ENCODE peak calls at places on chromosomes 4 and X, in four cellular contexts. U is HepG2, Y is T-helper 17 cell, A is M059J. S is an unnamed sample.

GRCh38 chr4:99144070-99144469 is at the start of gene ADH4:
- DNase-seq in U (peak), Y (no peak), A (no peak), S (no peak)

GRCh38 chr4:164440196-164440595 is 313.7 kb upstream of the SMIM31 start:
- DNase-seq in U (no peak), Y (no peak), A (peak), S (no peak)

GRCh38 chrX:13418126-13419091 is 98.6 kb upstream of the ATXN3L start:
- DNase-seq in U (no peak), Y (no peak), A (peak), S (no peak)

GRCh38 chr4:34720563-34720962 is 1523.8 kb downstream of the ARAP2 start:
- DNase-seq in U (peak), Y (no peak), A (peak), S (no peak)

GRCh38 chrX:39577976-39578962 is 519.5 kb downstream of the BCOR start:
- DNase-seq in U (no peak), Y (peak), A (peak), S (no peak)

GRCh38 chrX:39821709-39822095 is 276.1 kb downstream of the BCOR start:
- DNase-seq in U (no peak), Y (no peak), A (no peak), S (no peak)

GRCh38 chrX:13669246-13669689 is 16.3 kb downstream of the TCEANC start:
- DNase-seq in U (peak), Y (peak), A (peak), S (peak)

GRCh38 chr4:139465922-139466321 is 12.0 kb downstream of the RAB33B start:
- DNase-seq in U (no peak), Y (no peak), A (peak), S (no peak)

GRCh38 chrX:51893931-51894696 is 691 bp downstream of the MAGED1 start:
- DNase-seq in U (no peak), Y (no peak), A (peak), S (no peak)

GRCh38 chr4:183011213-183011907 is 87.7 kb upstream of the WWC2 start:
- DNase-seq in U (no peak), Y (no peak), A (peak), S (no peak)

GRCh38 chrX:44876076-44876475 is 3.1 kb downstream of the KDM6A start:
- DNase-seq in U (no peak), Y (no peak), A (no peak), S (no peak)

GRCh38 chr4:70992354-70992753 is 1.1 kb upstream of the DCK start:
- DNase-seq in U (no peak), Y (no peak), A (peak), S (no peak)

GRCh38 chrX:22800806-22801205 is 199.0 kb upstream of the DDX53 start:
- DNase-seq in U (no peak), Y (no peak), A (peak), S (no peak)

GRCh38 chr4:5463361-5463760 is 245.0 kb downstream of the EVC2 start:
- DNase-seq in U (no peak), Y (no peak), A (no peak), S (no peak)

GRCh38 chr4:22607382-22607781 is 85.4 kb upstream of the GBA3 start:
- DNase-seq in U (peak), Y (no peak), A (peak), S (no peak)

GRCh38 chr4:150096625-150097024 is 18.4 kb downstream of the DCLK2 start:
- DNase-seq in U (no peak), Y (no peak), A (no peak), S (no peak)

GRCh38 chrX:112941209-112941788 is 100.7 kb upstream of the AMOT start:
- DNase-seq in U (no peak), Y (no peak), A (peak), S (no peak)

GRCh38 chrX:122583526-122583925 is 600.6 kb upstream of the GRIA3 start:
- DNase-seq in U (no peak), Y (no peak), A (peak), S (no peak)